ENCODE peak calls at places on chromosomes 2 and 18, in four cellular contexts. One of them, this sample, is unnamed.

GRCh38 chr2:225989809-225990208 is 590.3 kb downstream of the NYAP2 start:
- DNase-seq in ELR: no peak
- DNase-seq in H4: no peak
- DNase-seq in stimulated activated CD8-positive, alpha-beta memory T cell treated with anti-CD3 and anti-CD28 coated beads, Interleukin-7, amount 100 ng/mL, for 4 hours: no peak
- DNase-seq in this sample: no peak

GRCh38 chr2:157785200-157785599 is 90.9 kb downstream of the ACVR1 start:
- DNase-seq in ELR: no peak
- DNase-seq in H4: peak; percentile 43
- DNase-seq in stimulated activated CD8-positive, alpha-beta memory T cell treated with anti-CD3 and anti-CD28 coated beads, Interleukin-7, amount 100 ng/mL, for 4 hours: no peak
- DNase-seq in this sample: no peak

GRCh38 chr18:12031836-12032235 is 50.5 kb downstream of the IMPA2 start:
- DNase-seq in ELR: no peak
- DNase-seq in H4: no peak
- DNase-seq in stimulated activated CD8-positive, alpha-beta memory T cell treated with anti-CD3 and anti-CD28 coated beads, Interleukin-7, amount 100 ng/mL, for 4 hours: no peak
- DNase-seq in this sample: peak; percentile 74

GRCh38 chr2:28187186-28187585 is 205.5 kb upstream of the FOSL2 start:
- DNase-seq in ELR: no peak
- DNase-seq in H4: no peak
- DNase-seq in stimulated activated CD8-positive, alpha-beta memory T cell treated with anti-CD3 and anti-CD28 coated beads, Interleukin-7, amount 100 ng/mL, for 4 hours: no peak
- DNase-seq in this sample: no peak

GRCh38 chr2:171347591-171348032 is 86.2 kb downstream of the METTL8 start:
- DNase-seq in ELR: peak; percentile 73
- DNase-seq in H4: peak; percentile 92
- DNase-seq in stimulated activated CD8-positive, alpha-beta memory T cell treated with anti-CD3 and anti-CD28 coated beads, Interleukin-7, amount 100 ng/mL, for 4 hours: no peak
- DNase-seq in this sample: peak; percentile 28

GRCh38 chr2:73494031-73494430 is 108.4 kb downstream of the ALMS1 start:
- DNase-seq in ELR: peak; percentile 78
- DNase-seq in H4: no peak
- DNase-seq in stimulated activated CD8-positive, alpha-beta memory T cell treated with anti-CD3 and anti-CD28 coated beads, Interleukin-7, amount 100 ng/mL, for 4 hours: no peak
- DNase-seq in this sample: no peak

GRCh38 chr2:99984781-99985525 is 157.4 kb downstream of the AFF3 start:
- DNase-seq in ELR: no peak
- DNase-seq in H4: no peak
- DNase-seq in stimulated activated CD8-positive, alpha-beta memory T cell treated with anti-CD3 and anti-CD28 coated beads, Interleukin-7, amount 100 ng/mL, for 4 hours: no peak
- DNase-seq in this sample: no peak

GRCh38 chr18:79988925-79989361 is 580 bp upstream of the TXNL4A start:
- DNase-seq in ELR: peak; percentile 59
- DNase-seq in H4: no peak
- DNase-seq in stimulated activated CD8-positive, alpha-beta memory T cell treated with anti-CD3 and anti-CD28 coated beads, Interleukin-7, amount 100 ng/mL, for 4 hours: no peak
- DNase-seq in this sample: peak; percentile 64

GRCh38 chr2:96353032-96353561 is 17.5 kb downstream of the NCAPH start:
- DNase-seq in ELR: no peak
- DNase-seq in H4: no peak
- DNase-seq in stimulated activated CD8-positive, alpha-beta memory T cell treated with anti-CD3 and anti-CD28 coated beads, Interleukin-7, amount 100 ng/mL, for 4 hours: no peak
- DNase-seq in this sample: peak; percentile 83

GRCh38 chr2:214232266-214232665 is 178.6 kb upstream of the VWC2L start:
- DNase-seq in ELR: peak; percentile 28
- DNase-seq in H4: no peak
- DNase-seq in stimulated activated CD8-positive, alpha-beta memory T cell treated with anti-CD3 and anti-CD28 coated beads, Interleukin-7, amount 100 ng/mL, for 4 hours: no peak
- DNase-seq in this sample: no peak

GRCh38 chr2:224523626-224524577 is 61.3 kb downstream of the CUL3 start:
- DNase-seq in ELR: no peak
- DNase-seq in H4: peak; percentile 10
- DNase-seq in stimulated activated CD8-positive, alpha-beta memory T cell treated with anti-CD3 and anti-CD28 coated beads, Interleukin-7, amount 100 ng/mL, for 4 hours: no peak
- DNase-seq in this sample: no peak

This sample was measured in testis.